ENCODE peak calls at places on chromosomes 1 and 21, in ten cellular contexts. G is spleen, D is adrenal gland, N is sigmoid colon, A is tibial nerve, C is breast epithelium, E is gastrocnemius medialis, L is esophagus squamous epithelium, O is thyroid gland, S is uterus. Q is an unnamed sample.

GRCh38 chr1:228009116-228009827 is 2.5 kb downstream of the WNT3A start:
- DNase-seq in O (no peak), L (no peak), A (no peak), S (peak), C (peak), E (peak), G (peak), N (peak), D (peak), Q (no peak)

GRCh38 chr1:43206721-43207228 is 34.6 kb downstream of the CFAP57 start:
- DNase-seq in G (no peak), A (no peak), E (no peak), L (no peak), C (no peak), D (no peak), O (peak), N (no peak), S (no peak), Q (no peak)

GRCh38 chr1:230568008-230568407 is 74.3 kb upstream of the COG2 start:
- DNase-seq in E (no peak), A (no peak), S (no peak), O (no peak), G (no peak), C (no peak), N (no peak), L (no peak), D (no peak), Q (peak)

GRCh38 chr21:42520628-42521253 is 7.1 kb downstream of the SLC37A1 start:
- DNase-seq in D (no peak), C (no peak), L (no peak), S (no peak), A (no peak), O (no peak), G (no peak), N (peak), E (no peak), Q (no peak)

GRCh38 chr1:157110003-157110402 is 10.4 kb upstream of the ETV3L start:
- DNase-seq in S (no peak), D (no peak), L (no peak), N (no peak), A (no peak), G (peak), E (no peak), C (peak), O (no peak), Q (no peak)

GRCh38 chr1:208511242-208511860 is 267.2 kb upstream of the PLXNA2 start:
- DNase-seq in G (no peak), D (no peak), L (no peak), A (no peak), C (no peak), S (no peak), N (no peak), O (no peak), E (no peak), Q (no peak)

GRCh38 chr1:45883633-45884032 is 80.2 kb downstream of the MAST2 start:
- DNase-seq in A (no peak), S (no peak), G (no peak), D (no peak), N (no peak), E (no peak), L (no peak), C (no peak), O (no peak), Q (no peak)

GRCh38 chr1:35717911-35718476 is 690 bp downstream of the C1orf216 start:
- DNase-seq in O (peak), S (peak), N (peak), L (no peak), G (no peak), A (peak), C (no peak), E (peak), D (peak), Q (peak)

GRCh38 chr1:46065405-46065804 is 67.0 kb downstream of the PIK3R3 start:
- DNase-seq in O (no peak), C (no peak), S (no peak), E (no peak), G (no peak), L (no peak), A (no peak), D (no peak), N (no peak), Q (peak)

GRCh38 chr1:29853716-29854330 is 617.5 kb downstream of the PTPRU start:
- DNase-seq in L (no peak), D (no peak), A (no peak), G (peak), E (no peak), C (no peak), O (no peak), S (no peak), N (no peak), Q (no peak)

GRCh38 chr1:161743231-161743630 is 6.4 kb upstream of the DUSP12 start:
- DNase-seq in D (no peak), E (no peak), L (no peak), S (no peak), A (no peak), G (no peak), N (no peak), C (no peak), O (no peak), Q (no peak)

GRCh38 chr21:36973986-36974850 is 7.7 kb upstream of the HLCS start:
- DNase-seq in S (no peak), D (no peak), A (no peak), O (no peak), C (no peak), N (no peak), G (no peak), L (no peak), E (no peak), Q (no peak)

GRCh38 chr1:110319332-110320167 is 19.6 kb upstream of the RBM15 start:
- DNase-seq in C (no peak), E (no peak), S (no peak), O (no peak), N (no peak), G (no peak), A (no peak), D (no peak), L (no peak), Q (peak)

GRCh38 chr1:32208463-32208862 is 426 bp upstream of the DCDC2B start:
- DNase-seq in S (no peak), C (no peak), N (no peak), D (no peak), O (no peak), A (no peak), L (no peak), E (no peak), G (no peak), Q (no peak)

GRCh38 chr1:32204943-32205361 is 519 bp upstream of the IQCC start:
- DNase-seq in E (no peak), L (no peak), G (peak), N (no peak), C (no peak), S (no peak), O (no peak), D (no peak), A (no peak), Q (no peak)

GRCh38 chr1:32205401-32206370 is at the start of gene IQCC:
- DNase-seq in O (peak), L (peak), A (peak), C (peak), D (peak), S (peak), G (peak), E (peak), N (peak), Q (peak)

DNA sequence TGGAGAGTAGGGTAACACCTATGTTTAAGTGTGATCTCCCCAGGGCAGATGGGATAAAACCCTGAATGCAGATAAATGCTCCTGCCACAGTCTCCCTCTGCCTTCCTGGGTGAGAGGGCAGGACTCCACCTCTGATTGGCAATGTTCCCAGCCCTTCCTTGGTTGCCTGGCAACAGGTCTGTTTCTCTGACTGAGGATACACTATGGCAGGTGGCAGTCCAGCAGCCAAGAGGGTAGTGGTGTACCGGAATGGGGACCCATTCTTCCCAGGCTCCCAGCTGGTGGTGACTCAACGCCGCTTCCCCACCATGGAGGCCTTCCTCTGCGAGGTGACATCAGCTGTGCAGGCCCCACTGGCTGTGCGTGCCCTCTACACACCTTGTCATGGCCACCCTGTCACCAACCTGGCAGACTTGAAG is at the start of gene DCDC2B:
- DNase-seq in N (no peak), L (no peak), S (no peak), E (peak), D (peak), O (peak), G (no peak), C (peak), A (no peak), Q (no peak)
- TF ChIP-seq POLR2A in N (no peak), L (no peak), S (no peak), E (no peak), D (no peak), O (no peak), G (no peak), C (no peak), A (no peak), Q (no peak)

DNA sequence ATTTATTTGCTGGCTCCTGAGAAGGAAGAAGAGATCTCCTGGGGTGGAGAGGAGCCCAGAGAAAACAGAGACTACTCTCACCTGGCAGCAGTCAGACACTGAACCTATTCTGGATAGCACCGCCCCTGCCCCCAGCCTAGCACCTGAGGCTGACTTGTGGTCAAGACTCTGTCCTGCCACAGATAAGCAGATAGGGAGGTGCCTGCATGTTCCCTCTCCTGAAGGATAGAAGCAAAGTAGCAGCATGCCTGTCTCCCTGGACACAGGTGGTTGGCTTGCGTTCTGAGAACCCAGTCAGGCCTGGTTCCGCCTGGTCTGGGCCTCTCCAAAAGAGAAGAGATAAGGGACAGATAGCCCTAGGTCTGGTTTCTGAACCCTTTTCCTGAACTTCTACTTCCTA is 1.3 kb upstream of the EFNA3 start:
- DNase-seq in L (no peak), C (no peak), E (no peak), A (no peak), G (peak), S (no peak), D (no peak), N (peak), O (no peak), Q (no peak)
- H3K4me3 ChIP-seq in L (no peak), C (no peak), E (no peak), A (no peak), G (no peak), S (no peak), D (no peak), N (no peak), O (no peak), Q (no peak)

GRCh38 chr1:62530516-62531154 is 66.7 kb upstream of the ANGPTL3 start:
- DNase-seq in C (peak), G (no peak), S (peak), O (peak), N (no peak), L (no peak), A (peak), D (peak), E (no peak), Q (no peak)
- TF ChIP-seq CTCF in C (peak), G (no peak), S (peak), O (no peak), N (peak), L (peak), A (peak), D (peak), E (no peak), Q (no peak)

GRCh38 chr1:184754479-184755225 is at the start of gene EDEM3:
- DNase-seq in L (peak), A (peak), O (peak), N (peak), S (peak), G (peak), E (peak), C (peak), D (peak), Q (peak)
- TF ChIP-seq POLR2A in L (peak), A (peak), O (peak), N (peak), S (peak), G (peak), E (peak), C (peak), D (peak), Q (peak)

GRCh38 chr1:32195972-32196823 is 4.2 kb upstream of the CCDC28B start:
- DNase-seq in L (no peak), S (no peak), O (no peak), E (no peak), A (no peak), N (no peak), C (no peak), D (no peak), G (peak), Q (no peak)

GRCh38 chr1:32195531-32195930 is 4.9 kb upstream of the CCDC28B start:
- DNase-seq in N (no peak), L (no peak), D (no peak), E (no peak), S (no peak), A (no peak), G (peak), C (no peak), O (no peak), Q (no peak)

GRCh38 chr1:32192220-32192948 is 8.0 kb upstream of the CCDC28B start:
- DNase-seq in C (no peak), D (peak), S (no peak), G (no peak), O (no peak), A (no peak), E (no peak), N (no peak), L (no peak), Q (no peak)

GRCh38 chr1:32197074-32197473 is 3.3 kb upstream of the CCDC28B start:
- DNase-seq in N (no peak), G (no peak), D (no peak), A (no peak), O (no peak), C (no peak), S (no peak), L (no peak), E (no peak), Q (no peak)

DNA sequence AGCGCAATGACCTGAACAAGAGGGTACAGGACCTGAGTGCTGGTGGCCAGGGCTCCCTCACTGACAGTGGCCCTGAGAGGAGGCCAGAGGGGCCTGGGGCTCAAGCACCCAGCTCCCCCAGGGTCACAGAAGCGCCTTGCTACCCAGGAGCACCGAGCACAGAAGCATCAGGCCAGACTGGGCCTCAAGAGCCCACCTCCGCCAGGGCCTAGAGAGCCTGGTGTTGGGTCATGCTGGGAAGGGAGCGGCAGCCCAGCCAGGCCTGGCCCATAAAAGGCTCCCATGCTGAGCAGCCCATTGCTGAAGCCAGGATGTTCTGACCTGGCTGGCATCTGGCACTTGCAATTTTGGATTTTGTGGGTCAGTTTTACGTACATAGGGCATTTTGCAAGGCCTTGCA is 5.4 kb upstream of the CCDC28B start:
- DNase-seq in E (no peak), N (no peak), L (no peak), O (no peak), C (no peak), G (peak), A (no peak), D (no peak), S (no peak), Q (no peak)
- H3K4me3 ChIP-seq in E (no peak), N (no peak), L (no peak), O (no peak), C (no peak), G (no peak), A (no peak), D (no peak), S (no peak), Q (no peak)

GRCh38 chr1:177425241-177425640 is 254.5 kb downstream of the BRINP2 start:
- DNase-seq in D (no peak), A (no peak), E (no peak), L (no peak), S (no peak), O (no peak), N (no peak), C (no peak), G (no peak), Q (no peak)

GRCh38 chr1:177432897-177433296 is 262.1 kb downstream of the BRINP2 start:
- DNase-seq in N (no peak), L (no peak), G (no peak), A (no peak), D (no peak), C (no peak), S (no peak), O (no peak), E (no peak), Q (peak)

GRCh38 chr1:177426533-177426932 is 255.8 kb downstream of the BRINP2 start:
- DNase-seq in G (no peak), S (no peak), E (no peak), N (no peak), D (no peak), L (no peak), C (no peak), A (no peak), O (no peak), Q (no peak)

GRCh38 chr1:177429234-177429633 is 258.5 kb downstream of the BRINP2 start:
- DNase-seq in D (no peak), S (no peak), N (no peak), G (no peak), E (no peak), C (no peak), L (no peak), A (no peak), O (no peak), Q (no peak)

DNA sequence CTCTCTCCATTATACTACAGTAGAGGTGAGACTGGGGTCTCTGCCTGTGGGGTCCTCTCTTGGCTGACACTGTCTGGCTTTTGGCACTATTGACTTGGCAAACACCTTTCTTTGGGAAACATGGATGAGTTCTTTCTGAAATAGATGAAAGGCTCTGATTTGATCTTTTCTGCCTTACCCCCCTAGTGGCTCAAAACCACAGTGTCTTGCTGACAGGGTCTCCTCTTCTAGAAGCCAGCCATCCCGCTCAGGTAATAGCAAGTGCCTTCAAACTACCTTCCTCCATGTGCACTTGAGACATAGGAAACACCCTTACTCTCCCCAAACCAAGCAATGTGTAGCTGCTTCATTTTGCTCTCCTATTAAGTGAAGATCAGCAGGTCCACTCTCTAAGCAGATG is 260.4 kb downstream of the BRINP2 start:
- DNase-seq in A (no peak), L (no peak), O (no peak), N (no peak), D (no peak), S (no peak), G (no peak), C (no peak), E (no peak), Q (no peak)
- TF ChIP-seq CTCF in A (no peak), L (no peak), O (no peak), N (no peak), D (no peak), S (no peak), G (no peak), C (no peak), E (no peak), Q (no peak)

DNA sequence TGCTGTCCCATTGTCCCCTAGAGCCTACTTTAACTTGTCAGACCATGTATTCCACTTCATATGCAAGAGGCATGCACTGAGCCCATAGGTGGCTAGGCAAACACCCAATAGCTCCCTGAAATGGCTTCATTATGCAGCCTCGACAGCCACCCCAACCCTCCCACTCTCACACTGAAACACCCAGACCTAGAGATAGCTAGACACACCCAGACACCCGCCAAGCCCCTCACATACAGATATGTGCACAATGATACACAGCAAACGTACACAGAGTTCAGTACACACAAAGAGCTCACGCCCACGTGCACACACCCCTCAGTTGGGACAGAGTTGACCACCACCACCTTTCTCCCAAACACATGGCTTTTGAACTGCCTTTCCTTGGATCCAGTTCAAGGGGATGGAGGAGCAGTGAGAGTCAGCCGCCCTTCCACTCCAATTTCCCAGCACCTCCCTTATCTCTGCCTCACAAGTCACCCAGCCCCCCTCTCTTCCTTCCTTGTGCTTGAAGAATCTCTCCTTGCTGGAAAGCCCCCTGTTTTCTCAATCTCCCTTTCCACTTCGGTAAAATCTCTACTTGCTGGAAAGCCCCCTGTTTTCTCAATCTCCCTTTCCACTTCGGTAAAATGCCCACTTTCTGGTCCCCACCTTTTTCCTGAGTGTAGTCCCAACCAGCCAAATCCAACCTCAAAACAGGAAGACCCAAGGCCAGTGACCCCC is 444 bp upstream of the ACKR1 start:
- DNase-seq in E (no peak), A (no peak), G (no peak), L (no peak), O (no peak), D (no peak), C (no peak), N (no peak), S (no peak), Q (no peak)
- TF ChIP-seq POLR2A in E (no peak), A (no peak), G (no peak), L (no peak), O (no peak), D (no peak), C (no peak), N (no peak), S (no peak), Q (no peak)

GRCh38 chr1:32892368-32893197 is 6.3 kb downstream of the HPCA start:
- DNase-seq in O (peak), S (no peak), D (peak), C (no peak), G (peak), L (no peak), N (peak), A (no peak), E (no peak), Q (no peak)

GRCh38 chr1:32893198-32894018 is 7.1 kb downstream of the HPCA start:
- DNase-seq in A (no peak), D (peak), C (no peak), S (peak), E (no peak), L (no peak), G (peak), N (peak), O (peak), Q (no peak)

GRCh38 chr1:32895325-32896215 is 5.6 kb downstream of the TMEM54 start:
- DNase-seq in S (no peak), C (no peak), A (no peak), E (no peak), G (peak), O (no peak), D (peak), N (peak), L (no peak), Q (no peak)

GRCh38 chr1:32894681-32895080 is 6.5 kb downstream of the TMEM54 start:
- DNase-seq in N (peak), S (no peak), O (no peak), D (peak), G (peak), C (no peak), L (no peak), E (no peak), A (no peak), Q (no peak)

DNA sequence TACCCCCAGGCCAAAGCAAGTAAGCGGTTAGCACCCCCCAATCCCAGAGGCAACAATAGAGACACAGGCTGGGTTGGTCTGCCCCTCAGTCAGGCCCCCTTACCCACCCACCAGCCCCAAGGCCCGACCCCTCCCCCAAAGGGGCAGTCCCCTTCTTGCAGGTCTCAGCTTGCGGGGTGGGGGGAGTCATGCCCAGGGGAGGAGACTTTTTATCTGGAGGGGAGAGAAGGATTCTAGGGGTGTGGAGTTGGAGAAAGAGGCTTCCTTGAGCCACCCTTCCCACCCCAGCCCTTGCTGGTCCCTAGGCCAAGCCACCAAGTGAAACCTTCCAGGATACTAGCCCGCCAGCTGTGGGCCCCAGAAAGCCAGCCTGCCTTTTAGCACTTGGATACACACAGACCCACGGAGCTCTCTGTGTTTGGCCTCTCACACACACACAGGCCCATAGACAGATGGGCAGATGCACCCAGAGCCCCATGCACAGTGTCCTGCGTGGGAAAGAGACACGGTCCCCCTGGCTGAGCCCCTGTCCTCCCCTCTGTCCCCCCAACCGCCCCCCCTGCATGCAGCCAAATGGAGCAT is 7.1 kb downstream of the TMEM54 start:
- DNase-seq in E (no peak), C (no peak), L (no peak), S (no peak), N (no peak), A (no peak), G (peak), D (peak), O (no peak), Q (no peak)
- H3K4me3 ChIP-seq in E (peak), C (peak), L (no peak), S (no peak), N (no peak), A (no peak), G (no peak), D (peak), O (peak), Q (no peak)

Q was measured in NB4.